ENCODE peak calls at places on chromosomes 16 and 17, in six cellular contexts. One of them, this sample, is unnamed.
A peak's percentile ranks its signal among the peaks of the same experiment; 100 is the strongest.

GRCh38 chr16:67544329-67544841 is 15.8 kb downstream of the RIPOR1 start:
- DNase-seq in stomach: no peak
- DNase-seq in fibroblast of lung: no peak
- DNase-seq in neural progenitor cell: no peak
- DNase-seq in coronary artery: peak; percentile 72
- DNase-seq in gastrocnemius medialis: no peak
- DNase-seq in this sample: no peak

GRCh38 chr17:33033176-33033575 is 41.5 kb downstream of the SPACA3 start:
- DNase-seq in stomach: no peak
- DNase-seq in fibroblast of lung: no peak
- DNase-seq in neural progenitor cell: no peak
- DNase-seq in coronary artery: peak; percentile 31
- DNase-seq in gastrocnemius medialis: no peak
- DNase-seq in this sample: no peak

GRCh38 chr16:21626659-21627277 is 25.6 kb downstream of the IGSF6 start:
- DNase-seq in stomach: no peak
- DNase-seq in fibroblast of lung: peak; percentile 83
- DNase-seq in neural progenitor cell: no peak
- DNase-seq in coronary artery: no peak
- DNase-seq in gastrocnemius medialis: no peak
- DNase-seq in this sample: peak; percentile 79

GRCh38 chr16:57867000-57867561 is 64.8 kb upstream of the KIFC3 start:
- DNase-seq in stomach: no peak
- DNase-seq in fibroblast of lung: no peak
- DNase-seq in neural progenitor cell: no peak
- DNase-seq in coronary artery: peak; percentile 17
- DNase-seq in gastrocnemius medialis: no peak
- DNase-seq in this sample: no peak

GRCh38 chr17:74840989-74841666 is 18.6 kb downstream of the GRIN2C start:
- DNase-seq in stomach: no peak
- DNase-seq in fibroblast of lung: peak; percentile 27
- DNase-seq in neural progenitor cell: peak; percentile 51
- DNase-seq in coronary artery: no peak
- DNase-seq in gastrocnemius medialis: peak; percentile 31
- DNase-seq in this sample: no peak

GRCh38 chr16:87316923-87317765 is at the start of gene C16orf95:
- DNase-seq in stomach: peak; percentile 98
- DNase-seq in fibroblast of lung: peak; percentile 93
- DNase-seq in neural progenitor cell: peak; percentile 97
- DNase-seq in coronary artery: peak; percentile 98
- DNase-seq in gastrocnemius medialis: peak; percentile 96
- DNase-seq in this sample: peak; percentile 66

GRCh38 chr17:77304051-77304745 is 163.4 kb downstream of the SEC14L1 start:
- DNase-seq in stomach: no peak
- DNase-seq in fibroblast of lung: peak; percentile 33
- DNase-seq in neural progenitor cell: no peak
- DNase-seq in coronary artery: no peak
- DNase-seq in gastrocnemius medialis: no peak
- DNase-seq in this sample: no peak

GRCh38 chr17:9272506-9272905 is 251.2 kb downstream of the NTN1 start:
- DNase-seq in stomach: no peak
- DNase-seq in fibroblast of lung: no peak
- DNase-seq in neural progenitor cell: no peak
- DNase-seq in coronary artery: no peak
- DNase-seq in gastrocnemius medialis: no peak
- DNase-seq in this sample: peak; percentile 5

DNA sequence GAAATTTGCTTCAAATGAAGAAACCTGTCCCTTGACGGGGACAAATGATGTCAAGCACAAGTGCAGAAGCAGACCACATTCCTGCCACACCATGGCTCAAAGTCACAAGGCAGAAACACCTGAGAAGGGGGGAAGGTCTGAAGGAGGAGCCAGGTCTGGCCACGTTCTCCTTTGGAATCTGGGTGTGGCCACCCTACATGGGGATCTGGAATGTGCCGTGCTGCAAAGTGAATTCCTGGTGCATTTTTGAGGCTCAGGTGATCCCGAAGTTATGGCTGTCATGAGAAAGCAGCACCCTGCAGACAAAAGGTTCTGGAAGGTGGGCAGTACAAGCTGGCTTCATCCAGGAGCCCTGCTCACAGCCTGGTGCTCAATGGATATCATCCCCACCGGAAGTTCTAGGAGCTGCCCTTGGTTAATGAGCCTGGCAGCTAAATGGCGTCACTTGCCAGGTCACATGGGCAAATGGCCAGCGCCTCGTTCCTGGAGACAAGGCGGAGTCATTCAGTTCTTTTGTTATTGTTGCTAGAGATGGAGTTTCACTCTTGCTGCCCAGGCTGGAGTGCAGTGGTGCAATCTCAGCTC is 20.1 kb upstream of the ADCY9 start:
- DNase-seq in stomach: peak; percentile 82
- DNase-seq in fibroblast of lung: no peak
- DNase-seq in neural progenitor cell: no peak
- DNase-seq in coronary artery: no peak
- DNase-seq in gastrocnemius medialis: no peak
- DNase-seq in this sample: no peak
- TF ChIP-seq CTCF in stomach: no peak
- TF ChIP-seq CTCF in fibroblast of lung: no peak
- TF ChIP-seq CTCF in neural progenitor cell: no peak
- TF ChIP-seq CTCF in coronary artery: no peak
- TF ChIP-seq CTCF in gastrocnemius medialis: no peak
- TF ChIP-seq CTCF in this sample: no peak

GRCh38 chr17:3835410-3836229 is 10.4 kb downstream of the NCBP3 start:
- DNase-seq in stomach: no peak
- DNase-seq in fibroblast of lung: no peak
- DNase-seq in neural progenitor cell: no peak
- DNase-seq in coronary artery: no peak
- DNase-seq in gastrocnemius medialis: peak; percentile 40
- DNase-seq in this sample: no peak

GRCh38 chr17:3836551-3836950 is 9.5 kb downstream of the NCBP3 start:
- DNase-seq in stomach: no peak
- DNase-seq in fibroblast of lung: no peak
- DNase-seq in neural progenitor cell: no peak
- DNase-seq in coronary artery: no peak
- DNase-seq in gastrocnemius medialis: no peak
- DNase-seq in this sample: no peak

GRCh38 chr17:3828852-3829232 is 17.2 kb downstream of the NCBP3 start:
- DNase-seq in stomach: no peak
- DNase-seq in fibroblast of lung: no peak
- DNase-seq in neural progenitor cell: no peak
- DNase-seq in coronary artery: no peak
- DNase-seq in gastrocnemius medialis: no peak
- DNase-seq in this sample: no peak

GRCh38 chr17:3838206-3838605 is 7.8 kb downstream of the NCBP3 start:
- DNase-seq in stomach: peak; percentile 66
- DNase-seq in fibroblast of lung: no peak
- DNase-seq in neural progenitor cell: no peak
- DNase-seq in coronary artery: no peak
- DNase-seq in gastrocnemius medialis: no peak
- DNase-seq in this sample: no peak

GRCh38 chr17:3834811-3835210 is 11.2 kb downstream of the NCBP3 start:
- DNase-seq in stomach: no peak
- DNase-seq in fibroblast of lung: no peak
- DNase-seq in neural progenitor cell: no peak
- DNase-seq in coronary artery: no peak
- DNase-seq in gastrocnemius medialis: no peak
- DNase-seq in this sample: no peak
- H3K4me3 ChIP-seq in stomach: no peak overlapping the region
- H3K4me3 ChIP-seq in fibroblast of lung: no peak overlapping the region
- H3K4me3 ChIP-seq in neural progenitor cell: no peak overlapping the region
- H3K4me3 ChIP-seq in coronary artery: no peak overlapping the region
- H3K4me3 ChIP-seq in gastrocnemius medialis: no peak overlapping the region
- H3K4me3 ChIP-seq in this sample: no peak overlapping the region

GRCh38 chr17:82647593-82648164 is 565 bp downstream of the WDR45B start:
- DNase-seq in stomach: peak; percentile 42
- DNase-seq in fibroblast of lung: no peak
- DNase-seq in neural progenitor cell: peak; percentile 54
- DNase-seq in coronary artery: no peak
- DNase-seq in gastrocnemius medialis: no peak
- DNase-seq in this sample: no peak
- TF ChIP-seq CTCF in stomach: no peak
- TF ChIP-seq CTCF in fibroblast of lung: no peak
- TF ChIP-seq CTCF in neural progenitor cell: peak; percentile 26
- TF ChIP-seq CTCF in coronary artery: no peak
- TF ChIP-seq CTCF in gastrocnemius medialis: no peak
- TF ChIP-seq CTCF in this sample: peak; percentile 9

GRCh38 chr16:1332618-1333148 is 762 bp upstream of the BAIAP3 start:
- DNase-seq in stomach: no peak
- DNase-seq in fibroblast of lung: no peak
- DNase-seq in neural progenitor cell: no peak
- DNase-seq in coronary artery: no peak
- DNase-seq in gastrocnemius medialis: no peak
- DNase-seq in this sample: no peak

GRCh38 chr16:1330931-1331711 is 2.3 kb upstream of the BAIAP3 start:
- DNase-seq in stomach: no peak
- DNase-seq in fibroblast of lung: no peak
- DNase-seq in neural progenitor cell: no peak
- DNase-seq in coronary artery: no peak
- DNase-seq in gastrocnemius medialis: no peak
- DNase-seq in this sample: no peak

GRCh38 chr16:1330260-1330914 is 3.1 kb upstream of the BAIAP3 start:
- DNase-seq in stomach: no peak
- DNase-seq in fibroblast of lung: no peak
- DNase-seq in neural progenitor cell: no peak
- DNase-seq in coronary artery: no peak
- DNase-seq in gastrocnemius medialis: no peak
- DNase-seq in this sample: no peak

GRCh38 chr16:1333149-1333812 is at the start of gene BAIAP3:
- DNase-seq in stomach: peak; percentile 59
- DNase-seq in fibroblast of lung: no peak
- DNase-seq in neural progenitor cell: peak; percentile 77
- DNase-seq in coronary artery: no peak
- DNase-seq in gastrocnemius medialis: no peak
- DNase-seq in this sample: no peak

GRCh38 chr16:1331712-1332617 is 1.5 kb upstream of the BAIAP3 start:
- DNase-seq in stomach: peak; percentile 73
- DNase-seq in fibroblast of lung: peak; percentile 25
- DNase-seq in neural progenitor cell: peak; percentile 85
- DNase-seq in coronary artery: no peak
- DNase-seq in gastrocnemius medialis: peak; percentile 15
- DNase-seq in this sample: no peak
- H3K4me3 ChIP-seq in stomach: peak overlapping the region; percentile 56
- H3K4me3 ChIP-seq in fibroblast of lung: no peak overlapping the region
- H3K4me3 ChIP-seq in neural progenitor cell: peak overlapping the region; percentile 35
- H3K4me3 ChIP-seq in coronary artery: peak overlapping the region; percentile 70
- H3K4me3 ChIP-seq in gastrocnemius medialis: peak overlapping the region; percentile 44
- H3K4me3 ChIP-seq in this sample: no peak overlapping the region

DNA sequence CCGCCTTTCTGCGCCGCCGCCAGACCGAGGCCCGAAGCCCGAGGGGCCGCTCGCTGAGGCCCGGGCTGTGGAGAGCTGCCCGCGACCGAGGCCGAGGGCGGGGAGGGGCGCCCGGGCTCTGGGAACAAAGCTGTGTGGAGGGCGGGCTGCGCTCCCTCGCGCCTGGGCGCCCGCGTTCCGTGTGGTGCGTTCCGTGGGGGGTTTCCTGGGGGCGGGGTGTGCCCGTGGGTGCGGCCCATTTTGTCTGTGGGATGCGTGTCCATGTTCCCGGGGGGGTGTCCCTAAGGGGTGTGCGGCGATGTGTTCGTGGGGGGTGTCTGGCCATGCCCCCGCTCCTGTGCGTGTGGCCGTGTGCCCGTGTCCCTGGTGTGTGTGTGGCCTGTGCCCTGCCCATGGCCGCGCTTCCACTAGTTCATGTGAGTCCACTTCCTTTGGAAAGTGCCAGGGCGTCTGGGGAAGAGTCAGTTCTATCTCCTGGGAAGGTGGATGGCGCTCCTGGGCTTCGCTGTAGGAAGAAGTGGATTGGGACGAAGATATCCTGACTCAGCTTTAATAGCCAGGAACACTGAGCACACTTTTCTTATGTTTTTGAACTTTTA is 520 bp downstream of the JPT2 start:
- DNase-seq in stomach: peak; percentile 50
- DNase-seq in fibroblast of lung: peak; percentile 44
- DNase-seq in neural progenitor cell: peak; percentile 41
- DNase-seq in coronary artery: no peak
- DNase-seq in gastrocnemius medialis: peak; percentile 15
- DNase-seq in this sample: no peak
- TF ChIP-seq CTCF in stomach: no peak
- TF ChIP-seq CTCF in fibroblast of lung: no peak
- TF ChIP-seq CTCF in neural progenitor cell: no peak
- TF ChIP-seq CTCF in coronary artery: no peak
- TF ChIP-seq CTCF in gastrocnemius medialis: no peak
- TF ChIP-seq CTCF in this sample: no peak

GRCh38 chr17:39166437-39167335 is 725 bp upstream of the ARL5C start:
- DNase-seq in stomach: no peak
- DNase-seq in fibroblast of lung: no peak
- DNase-seq in neural progenitor cell: no peak
- DNase-seq in coronary artery: no peak
- DNase-seq in gastrocnemius medialis: no peak
- DNase-seq in this sample: no peak

GRCh38 chr17:39164675-39165143 is 1.3 kb downstream of the ARL5C start:
- DNase-seq in stomach: peak; percentile 93
- DNase-seq in fibroblast of lung: peak; percentile 94
- DNase-seq in neural progenitor cell: peak; percentile 93
- DNase-seq in coronary artery: peak; percentile 93
- DNase-seq in gastrocnemius medialis: peak; percentile 82
- DNase-seq in this sample: no peak

GRCh38 chr17:39165844-39166349 is at the start of gene ARL5C:
- DNase-seq in stomach: no peak
- DNase-seq in fibroblast of lung: no peak
- DNase-seq in neural progenitor cell: no peak
- DNase-seq in coronary artery: no peak
- DNase-seq in gastrocnemius medialis: no peak
- DNase-seq in this sample: no peak

GRCh38 chr17:39167492-39167891 is 1.5 kb upstream of the ARL5C start:
- DNase-seq in stomach: no peak
- DNase-seq in fibroblast of lung: no peak
- DNase-seq in neural progenitor cell: no peak
- DNase-seq in coronary artery: no peak
- DNase-seq in gastrocnemius medialis: no peak
- DNase-seq in this sample: no peak

DNA sequence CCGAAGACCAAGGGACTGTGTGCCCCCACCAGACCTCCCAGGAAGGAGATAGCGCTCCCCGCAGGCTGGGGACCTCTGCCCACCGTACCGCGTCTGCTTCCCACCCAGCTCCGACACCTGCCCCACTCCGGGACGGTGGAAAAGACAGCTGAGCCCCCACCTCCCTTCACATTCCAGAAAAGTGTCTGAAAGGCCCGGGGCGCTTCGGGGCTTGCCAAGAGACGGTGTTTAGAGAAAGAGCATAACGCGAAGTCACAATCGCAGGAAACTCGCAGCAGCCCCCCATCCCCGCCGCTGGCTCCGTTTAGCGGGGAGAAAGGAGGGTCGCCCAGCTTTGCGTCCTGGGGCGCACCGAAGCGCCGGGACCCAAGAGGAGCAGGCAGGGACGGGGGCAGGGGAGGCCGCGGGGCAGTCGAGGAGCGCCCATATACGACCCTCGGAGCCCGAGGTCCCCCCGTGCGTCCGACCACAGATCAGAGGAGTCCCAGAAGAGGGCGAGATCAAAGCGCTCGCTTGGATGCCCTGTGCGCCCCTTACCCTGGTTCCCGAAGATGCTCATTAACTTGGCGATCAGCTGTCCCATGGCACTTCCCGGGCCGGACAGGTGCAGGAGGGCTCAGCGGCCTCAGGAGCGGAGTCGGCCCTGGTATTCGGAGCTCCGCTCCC is 650 bp downstream of the ARL5C start:
- DNase-seq in stomach: no peak
- DNase-seq in fibroblast of lung: no peak
- DNase-seq in neural progenitor cell: peak; percentile 22
- DNase-seq in coronary artery: no peak
- DNase-seq in gastrocnemius medialis: no peak
- DNase-seq in this sample: no peak
- H3K4me3 ChIP-seq in stomach: peak overlapping the region; percentile 55
- H3K4me3 ChIP-seq in fibroblast of lung: peak overlapping the region; percentile 55
- H3K4me3 ChIP-seq in neural progenitor cell: peak overlapping the region; percentile 61
- H3K4me3 ChIP-seq in coronary artery: peak overlapping the region; percentile 80
- H3K4me3 ChIP-seq in gastrocnemius medialis: peak overlapping the region; percentile 58
- H3K4me3 ChIP-seq in this sample: peak overlapping the region; percentile 55

GRCh38 chr17:50659220-50659619 is 24.5 kb downstream of the ABCC3 start:
- DNase-seq in stomach: no peak
- DNase-seq in fibroblast of lung: no peak
- DNase-seq in neural progenitor cell: no peak
- DNase-seq in coronary artery: no peak
- DNase-seq in gastrocnemius medialis: no peak
- DNase-seq in this sample: no peak
- TF ChIP-seq CTCF in stomach: no peak
- TF ChIP-seq CTCF in fibroblast of lung: no peak
- TF ChIP-seq CTCF in neural progenitor cell: no peak
- TF ChIP-seq CTCF in coronary artery: no peak
- TF ChIP-seq CTCF in gastrocnemius medialis: no peak
- TF ChIP-seq CTCF in this sample: no peak